ENCODE peak calls at places on chromosomes 4 and X, in eight cellular contexts. S is neural crest cell, R is neuronal stem cell, D is adipocyte, P is foreskin fibroblast, L is RPMI7951, E is GM12865, V is kidney. W is an unnamed sample.
A peak's percentile ranks its signal among the peaks of the same experiment; 100 is the strongest.

GRCh38 chrX:30495468-30495867 is 82.1 kb downstream of the TASL start:
- DNase-seq in R (no peak), E (no peak), L (no peak), S (no peak), P (no peak), V (no peak), D (no peak), W (no peak)

GRCh38 chr4:114361249-114361648 is 237.4 kb upstream of the UGT8 start:
- DNase-seq in S (no peak), D (peak; percentile 17), P (no peak), R (no peak), V (no peak), E (no peak), L (no peak), W (no peak)

GRCh38 chr4:56732301-56732700 is 51.2 kb upstream of the HOPX start:
- DNase-seq in D (no peak), E (no peak), P (no peak), L (no peak), S (no peak), V (no peak), R (no peak), W (no peak)

GRCh38 chr4:81142744-81143143 is 72.3 kb downstream of the PRKG2 start:
- DNase-seq in P (peak; percentile 78), E (no peak), R (no peak), V (no peak), D (no peak), S (no peak), L (no peak), W (no peak)

GRCh38 chrX:37679888-37680287 is 5.7 kb upstream of the XK start:
- DNase-seq in S (no peak), P (no peak), D (no peak), L (no peak), R (no peak), V (no peak), E (no peak), W (no peak)

GRCh38 chr4:158930573-158930972 is 161.7 kb downstream of the FNIP2 start:
- DNase-seq in E (no peak), D (peak; percentile 45), P (peak; percentile 37), V (no peak), L (peak; percentile 31), R (no peak), S (no peak), W (no peak)

GRCh38 chr4:178415925-178416324 is 973.7 kb upstream of the AGA start:
- DNase-seq in L (no peak), E (no peak), R (no peak), V (peak; percentile 66), D (no peak), P (no peak), S (no peak), W (no peak)

GRCh38 chr4:94244087-94244828 is 36.6 kb downstream of the SMARCAD1 start:
- DNase-seq in P (no peak), V (no peak), D (no peak), R (no peak), L (no peak), E (no peak), S (no peak), W (no peak)

GRCh38 chr4:113169368-113169767 is 119.9 kb downstream of the ANK2 start:
- DNase-seq in L (no peak), R (no peak), D (no peak), S (no peak), E (no peak), P (no peak), V (no peak), W (no peak)

GRCh38 chr4:37245391-37245954 is 930 bp downstream of the NWD2 start:
- DNase-seq in R (peak; percentile 11), D (no peak), E (no peak), S (no peak), L (no peak), P (no peak), V (no peak), W (no peak)

GRCh38 chr4:77905651-77906263 is 43.1 kb downstream of the MRPL1 start:
- DNase-seq in D (no peak), E (no peak), L (no peak), S (no peak), V (no peak), P (no peak), R (no peak), W (no peak)

GRCh38 chr4:27666943-27667342 is 806.3 kb downstream of the STIM2 start:
- DNase-seq in L (peak; percentile 6), V (no peak), P (no peak), E (no peak), D (peak; percentile 16), R (no peak), S (no peak), W (no peak)

GRCh38 chr4:53019485-53020382 is 157.6 kb downstream of the RASL11B start:
- DNase-seq in P (peak; percentile 87), E (no peak), R (no peak), S (no peak), L (peak; percentile 50), D (peak; percentile 58), V (no peak), W (no peak)

GRCh38 chr4:39120418-39120817 is 58.4 kb downstream of the KLHL5 start:
- DNase-seq in R (no peak), V (no peak), E (no peak), P (no peak), D (no peak), L (no peak), S (no peak), W (no peak)

GRCh38 chr4:12122316-12122715 is 693.6 kb upstream of the HS3ST1 start:
- DNase-seq in P (no peak), R (no peak), D (no peak), S (no peak), V (no peak), E (no peak), L (no peak), W (no peak)

GRCh38 chr4:11532138-11532537 is 103.4 kb upstream of the HS3ST1 start:
- DNase-seq in L (no peak), V (no peak), E (no peak), D (no peak), P (no peak), S (no peak), R (no peak), W (no peak)

GRCh38 chr4:29972121-29972520 is 748.0 kb upstream of the PCDH7 start:
- DNase-seq in S (no peak), V (no peak), P (no peak), D (peak; percentile 1), E (no peak), R (no peak), L (no peak), W (peak; percentile 1)

GRCh38 chr4:186132577-186133277 is 28.2 kb downstream of the FAM149A start:
- DNase-seq in R (peak; percentile 47), L (peak; percentile 8), E (no peak), V (no peak), S (peak; percentile 28), P (peak; percentile 4), D (peak; percentile 60), W (no peak)

GRCh38 chrX:134670241-134670811 is 12.1 kb upstream of the PLAC1 start:
- DNase-seq in P (peak; percentile 68), D (peak; percentile 56), L (peak; percentile 76), R (no peak), S (no peak), V (peak; percentile 78), E (no peak), W (no peak)

GRCh38 chrX:120781416-120781815 is 94.2 kb downstream of the CT47B1 start:
- DNase-seq in P (no peak), R (no peak), S (no peak), L (no peak), D (no peak), V (no peak), E (no peak), W (no peak)

GRCh38 chr4:140094701-140095420 is 59.1 kb downstream of the MAML3 start:
- DNase-seq in R (no peak), P (no peak), L (peak; percentile 86), E (no peak), V (peak; percentile 87), S (no peak), D (no peak), W (no peak)

GRCh38 chr4:91256043-91256442 is 1047.7 kb upstream of the GRID2 start:
- DNase-seq in S (no peak), E (no peak), P (no peak), D (no peak), V (no peak), R (no peak), L (no peak), W (no peak)

GRCh38 chr4:142191901-142192300 is 555.5 kb downstream of the IL15 start:
- DNase-seq in R (no peak), V (no peak), L (no peak), E (no peak), P (no peak), S (no peak), D (no peak), W (no peak)

GRCh38 chrX:52594658-52595057 is 60.0 kb downstream of the SSX7 start:
- DNase-seq in E (no peak), S (no peak), L (no peak), D (no peak), V (no peak), P (no peak), R (no peak), W (no peak)

GRCh38 chr4:4428966-4429875 is 42.3 kb downstream of the NSG1 start:
- DNase-seq in V (peak; percentile 29), P (no peak), R (no peak), L (no peak), D (no peak), S (no peak), E (no peak), W (no peak)

GRCh38 chr4:16269742-16270522 is 43.7 kb upstream of the TAPT1 start:
- DNase-seq in V (no peak), R (no peak), D (peak; percentile 93), S (no peak), L (peak; percentile 94), P (peak; percentile 79), E (no peak), W (peak; percentile 97)

GRCh38 chr4:82431026-82431745 is 796 bp downstream of the ENOPH1 start:
- DNase-seq in D (peak; percentile 59), R (no peak), E (peak; percentile 48), V (peak; percentile 82), P (peak; percentile 48), S (no peak), L (no peak), W (no peak)

GRCh38 chrX:115642304-115642703 is 81.3 kb downstream of the PLS3 start:
- DNase-seq in S (no peak), D (no peak), V (no peak), L (no peak), P (no peak), E (peak; percentile 9), R (no peak), W (no peak)

GRCh38 chr4:10028910-10029309 is 7.6 kb upstream of the SLC2A9 start:
- DNase-seq in E (no peak), P (peak; percentile 40), D (no peak), L (no peak), V (no peak), S (no peak), R (no peak), W (no peak)

GRCh38 chr4:52837716-52838558 is 24.2 kb upstream of the RASL11B start:
- DNase-seq in D (peak; percentile 58), E (no peak), P (peak; percentile 80), R (no peak), V (no peak), L (peak; percentile 90), S (no peak), W (peak; percentile 24)

GRCh38 chr4:177367336-177367735 is 57.7 kb downstream of the NEIL3 start:
- DNase-seq in E (no peak), R (no peak), P (peak; percentile 25), D (no peak), L (peak; percentile 6), V (no peak), S (no peak), W (peak; percentile 13)

GRCh38 chr4:108772402-108772801 is 9.5 kb upstream of the ETNPPL start:
- DNase-seq in D (no peak), R (no peak), S (no peak), V (no peak), L (no peak), E (no peak), P (no peak), W (no peak)

GRCh38 chr4:122612540-122612939 is 8.3 kb downstream of the IL21 start:
- DNase-seq in E (no peak), P (peak; percentile 48), S (no peak), L (peak; percentile 7), D (no peak), V (no peak), R (no peak), W (no peak)

GRCh38 chr4:99754756-99755155 is 61.9 kb upstream of the DAPP1 start:
- DNase-seq in E (no peak), P (peak; percentile 5), S (no peak), R (no peak), V (no peak), D (peak; percentile 47), L (no peak), W (no peak)

W was measured in AG09309.